ENCODE peak calls at places on chromosomes 1 and 21, in ten cellular contexts. Z is substantia nigra, B is iris pigment epithelial cell, U is H7, F is HTR-8/SVneo, A is hepatocyte, H is ELR, C is H9, O is GM19239, S is HEK293T. Q is an unnamed sample.

GRCh38 chr1:54310439-54311328 is 95.5 kb downstream of the SSBP3 start:
- DNase-seq in F (peak), C (peak), U (peak), Z (peak), S (peak), A (peak), O (no peak), B (peak), H (peak), Q (peak)

GRCh38 chr1:29445330-29445729 is 209.0 kb downstream of the PTPRU start:
- DNase-seq in F (no peak), B (no peak), A (no peak), Z (no peak), C (no peak), O (no peak), H (no peak), S (no peak), U (no peak), Q (no peak)

GRCh38 chr1:201171063-201172036 is 17.1 kb upstream of the TMEM9 start:
- DNase-seq in A (peak), U (peak), F (peak), B (peak), O (peak), Z (no peak), H (peak), S (peak), C (peak), Q (no peak)

GRCh38 chr21:45818904-45819285 is 162.7 kb upstream of the COL6A1 start:
- DNase-seq in Z (no peak), H (peak), C (no peak), B (peak), O (no peak), A (peak), U (peak), S (no peak), F (peak), Q (no peak)

GRCh38 chr1:12173631-12174121 is 6.9 kb downstream of the TNFRSF1B start:
- DNase-seq in H (no peak), F (no peak), C (no peak), B (no peak), U (no peak), A (no peak), Z (peak), S (no peak), O (no peak), Q (no peak)

GRCh38 chr1:67749263-67749843 is 64.4 kb downstream of the GADD45A start:
- DNase-seq in F (no peak), S (no peak), H (no peak), U (peak), C (peak), A (no peak), Z (no peak), O (no peak), B (no peak), Q (no peak)

GRCh38 chr1:239308701-239309333 is 77.6 kb upstream of the CHRM3 start:
- DNase-seq in U (peak), O (no peak), A (peak), C (peak), Z (no peak), F (no peak), B (peak), S (peak), H (peak), Q (peak)

GRCh38 chr1:231177971-231178370 is 16.1 kb downstream of the TRIM67 start:
- DNase-seq in H (no peak), A (no peak), B (no peak), Z (no peak), O (no peak), F (no peak), C (no peak), S (no peak), U (no peak), Q (no peak)

GRCh38 chr21:41429925-41430491 is 4.0 kb downstream of the MX1 start:
- DNase-seq in S (no peak), C (no peak), F (no peak), A (no peak), O (no peak), Z (no peak), U (no peak), B (no peak), H (no peak), Q (no peak)

GRCh38 chr21:31974454-31974985 is 101.7 kb downstream of the HUNK start:
- DNase-seq in O (no peak), F (no peak), H (no peak), U (peak), B (no peak), A (no peak), C (peak), Z (peak), S (no peak), Q (no peak)

GRCh38 chr1:247331172-247331525 is 518 bp downstream of the ZNF496 start:
- DNase-seq in H (peak), F (peak), Z (no peak), U (peak), C (peak), S (peak), O (peak), B (peak), A (peak), Q (peak)

GRCh38 chr1:14716474-14716873 is 118.0 kb downstream of the KAZN start:
- DNase-seq in F (no peak), B (no peak), Z (no peak), A (no peak), H (no peak), S (no peak), O (no peak), U (no peak), C (no peak), Q (no peak)

GRCh38 chr1:36781098-36781497 is 253.2 kb downstream of the GRIK3 start:
- DNase-seq in O (no peak), Z (no peak), C (no peak), S (no peak), U (no peak), A (no peak), H (no peak), F (no peak), B (no peak), Q (no peak)

GRCh38 chr1:183983371-183984105 is 54.0 kb downstream of the COLGALT2 start:
- DNase-seq in C (no peak), Z (peak), B (no peak), U (no peak), O (no peak), F (no peak), S (no peak), A (no peak), H (no peak), Q (no peak)

GRCh38 chr1:63782982-63783381 is 9.2 kb downstream of the ROR1 start:
- DNase-seq in F (no peak), H (no peak), B (no peak), U (peak), A (no peak), O (no peak), Z (no peak), S (no peak), C (peak), Q (no peak)

GRCh38 chr1:167514278-167514677 is 4.1 kb downstream of the CD247 start:
- DNase-seq in O (no peak), B (no peak), S (no peak), A (no peak), C (no peak), U (no peak), H (no peak), Z (no peak), F (no peak), Q (no peak)

GRCh38 chr1:108801101-108801500 is 54.6 kb downstream of the STXBP3 start:
- DNase-seq in F (no peak), B (peak), Z (no peak), A (no peak), C (no peak), H (peak), U (no peak), S (no peak), O (no peak), Q (no peak)

GRCh38 chr1:65393345-65393744 is 27.1 kb upstream of the LEPR start:
- DNase-seq in S (no peak), B (peak), H (peak), O (no peak), A (no peak), F (peak), Z (no peak), C (no peak), U (no peak), Q (no peak)

GRCh38 chr1:99702221-99702620 is 56.3 kb downstream of the PALMD start:
- DNase-seq in S (no peak), F (no peak), H (no peak), B (no peak), U (no peak), C (no peak), A (no peak), Z (no peak), O (no peak), Q (no peak)

GRCh38 chr1:226778657-226779058 is 39.6 kb upstream of the ITPKB start:
- DNase-seq in S (no peak), O (no peak), C (no peak), H (peak), F (peak), A (no peak), B (peak), U (no peak), Z (no peak), Q (no peak)

GRCh38 chr1:26853156-26853555 is 9.8 kb upstream of the SFN start:
- DNase-seq in B (peak), A (peak), F (peak), S (peak), H (peak), Z (peak), C (peak), O (peak), U (peak), Q (peak)

GRCh38 chr1:81371864-81372263 is 428.9 kb upstream of the ADGRL2 start:
- DNase-seq in O (no peak), S (no peak), H (no peak), C (no peak), B (no peak), F (no peak), Z (no peak), A (no peak), U (no peak), Q (no peak)

GRCh38 chr1:227370463-227371254 is 52.4 kb upstream of the CDC42BPA start:
- DNase-seq in A (no peak), S (no peak), H (peak), O (no peak), U (no peak), F (peak), C (no peak), B (peak), Z (no peak), Q (no peak)

GRCh38 chr21:35528109-35529042 is 479.3 kb upstream of the RUNX1 start:
- DNase-seq in B (no peak), O (peak), C (no peak), U (no peak), Z (no peak), F (no peak), A (no peak), S (no peak), H (peak), Q (no peak)

GRCh38 chr1:95084317-95085176 is 11.8 kb upstream of the ALG14 start:
- DNase-seq in A (peak), U (peak), Z (peak), C (peak), F (peak), O (peak), H (peak), S (peak), B (peak), Q (peak)

GRCh38 chr1:15028117-15028516 is 125.4 kb upstream of the TMEM51 start:
- DNase-seq in B (peak), S (no peak), H (peak), O (no peak), F (no peak), Z (peak), U (no peak), C (no peak), A (peak), Q (no peak)

GRCh38 chr1:195804547-195804946 is 803.7 kb downstream of the KCNT2 start:
- DNase-seq in F (no peak), A (no peak), C (no peak), U (no peak), H (peak), S (no peak), B (no peak), O (no peak), Z (no peak), Q (no peak)

GRCh38 chr1:113041569-113042335 is 31.2 kb upstream of the LRIG2 start:
- DNase-seq in S (no peak), F (no peak), O (no peak), B (no peak), U (peak), A (no peak), Z (peak), H (no peak), C (no peak), Q (no peak)

GRCh38 chr1:19620786-19621185 is 23.3 kb upstream of the NBL1 start:
- DNase-seq in C (no peak), U (no peak), Z (no peak), F (no peak), H (no peak), S (no peak), O (no peak), A (no peak), B (no peak), Q (no peak)

GRCh38 chr1:23664837-23665795 is 26.5 kb upstream of the RPL11 start:
- DNase-seq in H (peak), B (peak), Z (no peak), A (no peak), O (no peak), C (no peak), F (peak), U (peak), S (peak), Q (peak)

GRCh38 chr1:44029911-44030605 is 1.2 kb downstream of the SLC6A9 start:
- DNase-seq in C (peak), U (peak), A (peak), S (peak), F (peak), O (peak), Z (peak), B (peak), H (peak), Q (peak)

GRCh38 chr21:34844033-34844923 is 175.5 kb downstream of the CLIC6 start:
- DNase-seq in B (peak), U (peak), Z (no peak), F (no peak), H (no peak), O (no peak), C (no peak), S (no peak), A (no peak), Q (no peak)

GRCh38 chr1:20720631-20721051 is 2.8 kb upstream of the KIF17 start:
- DNase-seq in O (no peak), B (no peak), H (no peak), A (no peak), U (no peak), F (no peak), S (no peak), C (no peak), Z (no peak), Q (no peak)

GRCh38 chr21:45302082-45303061 is 14.7 kb upstream of the POFUT2 start:
- DNase-seq in C (no peak), S (no peak), B (peak), F (no peak), O (no peak), A (no peak), Z (no peak), H (no peak), U (peak), Q (no peak)

GRCh38 chr1:220776725-220777326 is 9.9 kb upstream of the MTARC1 start:
- DNase-seq in U (peak), C (peak), O (peak), A (peak), F (peak), Z (peak), S (peak), B (peak), H (peak), Q (peak)

GRCh38 chr21:31752352-31752751 is 20.4 kb upstream of the SCAF4 start:
- DNase-seq in O (no peak), U (no peak), C (no peak), A (no peak), Z (no peak), H (peak), S (no peak), F (no peak), B (peak), Q (no peak)

GRCh38 chr1:103194060-103194459 is 85.7 kb upstream of the COL11A1 start:
- DNase-seq in A (no peak), B (no peak), C (no peak), H (peak), S (no peak), Z (no peak), F (no peak), U (no peak), O (no peak), Q (no peak)

GRCh38 chr1:160844447-160845232 is 18.0 kb downstream of the CD244 start:
- DNase-seq in S (no peak), H (peak), F (no peak), A (no peak), U (no peak), Z (no peak), C (no peak), O (no peak), B (no peak), Q (no peak)

GRCh38 chr1:15222653-15223303 is 24.2 kb upstream of the FHAD1 start:
- DNase-seq in C (no peak), B (no peak), U (no peak), H (no peak), F (no peak), Z (no peak), A (no peak), S (no peak), O (no peak), Q (no peak)